ENCODE peak calls at places on chromosome 2, in four cellular contexts. S is uterus, J is prostate gland, L is transverse colon. H is an unnamed sample.
A peak's percentile ranks its signal among the peaks of the same experiment; 100 is the strongest.

GRCh38 chr2:111669928-111670695 is 213.9 kb downstream of the ANAPC1 start:
- DNase-seq in J (no peak), S (no peak), L (no peak), H (no peak)

GRCh38 chr2:176637497-176638166 is 368.4 kb downstream of the MTX2 start:
- DNase-seq in L (peak; percentile 34), S (peak; percentile 79), J (no peak), H (peak; percentile 65)

GRCh38 chr2:8285081-8285480 is 396.8 kb upstream of the ID2 start:
- DNase-seq in J (no peak), L (no peak), S (no peak), H (no peak)

GRCh38 chr2:60515751-60516226 is 37.7 kb downstream of the BCL11A start:
- DNase-seq in S (no peak), L (no peak), J (no peak), H (no peak)

GRCh38 chr2:188474316-188474715 is 182.6 kb downstream of the GULP1 start:
- DNase-seq in J (no peak), S (no peak), L (no peak), H (no peak)

GRCh38 chr2:10439185-10439879 is 8.8 kb downstream of the ODC1 start:
- DNase-seq in S (no peak), L (no peak), J (no peak), H (no peak)

GRCh38 chr2:43131051-43131889 is 95.1 kb downstream of the ZFP36L2 start:
- DNase-seq in L (peak; percentile 93), J (peak; percentile 76), S (peak; percentile 72), H (peak; percentile 95)

GRCh38 chr2:113342650-113343049 is 63.9 kb upstream of the PAX8 start:
- DNase-seq in J (no peak), S (no peak), L (no peak), H (no peak)

GRCh38 chr2:241858206-241859016 is at the start of gene PDCD1:
- DNase-seq in S (peak; percentile 54), J (no peak), L (peak; percentile 47), H (no peak)

GRCh38 chr2:202114798-202115197 is 41.7 kb downstream of the KIAA2012 start:
- DNase-seq in S (no peak), L (no peak), J (no peak), H (no peak)

GRCh38 chr2:182506606-182507005 is 79.8 kb upstream of the PDE1A start:
- DNase-seq in J (no peak), L (no peak), S (no peak), H (no peak)

GRCh38 chr2:160719116-160719515 is 225.5 kb upstream of the RBMS1 start:
- DNase-seq in S (no peak), J (no peak), L (no peak), H (peak; percentile 18)

GRCh38 chr2:188291617-188292445 is at the start of gene GULP1:
- DNase-seq in J (peak; percentile 70), S (peak; percentile 79), L (peak; percentile 76), H (peak; percentile 31)

GRCh38 chr2:10535703-10536102 is 87.6 kb upstream of the ODC1 start:
- DNase-seq in J (no peak), S (no peak), L (no peak), H (no peak)

GRCh38 chr2:120319135-120319534 is 26.8 kb upstream of the INHBB start:
- DNase-seq in S (no peak), L (no peak), J (no peak), H (no peak)

GRCh38 chr2:28439763-28440162 is 47.1 kb downstream of the FOSL2 start:
- DNase-seq in L (no peak), S (no peak), J (no peak), H (no peak)

GRCh38 chr2:143354050-143354449 is 224.8 kb downstream of the ARHGAP15 start:
- DNase-seq in J (no peak), L (no peak), S (no peak), H (no peak)

GRCh38 chr2:49973917-49974368 is 819.6 kb upstream of the FSHR start:
- DNase-seq in J (peak; percentile 37), S (peak; percentile 17), L (peak; percentile 23), H (peak; percentile 23)

GRCh38 chr2:126781806-126782205 is 116.9 kb upstream of the TEX51 start:
- DNase-seq in S (no peak), L (no peak), J (no peak), H (no peak)

GRCh38 chr2:239827511-239827865 is 197.7 kb downstream of the NDUFA10 start:
- DNase-seq in L (no peak), J (no peak), S (peak; percentile 6), H (no peak)

GRCh38 chr2:1795261-1795828 is 51.0 kb upstream of the PXDN start:
- DNase-seq in L (no peak), J (no peak), S (no peak), H (no peak)

GRCh38 chr2:44616616-44617266 is 255.0 kb downstream of the CAMKMT start:
- DNase-seq in L (no peak), S (no peak), J (no peak), H (no peak)

GRCh38 chr2:51995293-51995692 is 963.4 kb upstream of the NRXN1 start:
- DNase-seq in S (no peak), L (no peak), J (no peak), H (no peak)

GRCh38 chr2:219429958-219430586 is 4.6 kb upstream of the SPEG start:
- DNase-seq in J (no peak), L (no peak), S (no peak), H (no peak)

GRCh38 chr2:234661146-234661545 is 164.3 kb upstream of the ARL4C start:
- DNase-seq in L (no peak), S (no peak), J (no peak), H (no peak)

GRCh38 chr2:36358317-36358659 is 2.7 kb downstream of the CRIM1 start:
- DNase-seq in L (no peak), S (no peak), J (no peak), H (no peak)

GRCh38 chr2:236250286-236250685 is 13.9 kb downstream of the ASB18 start:
- DNase-seq in S (no peak), L (no peak), J (no peak), H (no peak)

GRCh38 chr2:127153691-127154158 is 46.8 kb upstream of the BIN1 start:
- DNase-seq in J (no peak), L (no peak), S (peak; percentile 74), H (peak; percentile 92)

DNA sequence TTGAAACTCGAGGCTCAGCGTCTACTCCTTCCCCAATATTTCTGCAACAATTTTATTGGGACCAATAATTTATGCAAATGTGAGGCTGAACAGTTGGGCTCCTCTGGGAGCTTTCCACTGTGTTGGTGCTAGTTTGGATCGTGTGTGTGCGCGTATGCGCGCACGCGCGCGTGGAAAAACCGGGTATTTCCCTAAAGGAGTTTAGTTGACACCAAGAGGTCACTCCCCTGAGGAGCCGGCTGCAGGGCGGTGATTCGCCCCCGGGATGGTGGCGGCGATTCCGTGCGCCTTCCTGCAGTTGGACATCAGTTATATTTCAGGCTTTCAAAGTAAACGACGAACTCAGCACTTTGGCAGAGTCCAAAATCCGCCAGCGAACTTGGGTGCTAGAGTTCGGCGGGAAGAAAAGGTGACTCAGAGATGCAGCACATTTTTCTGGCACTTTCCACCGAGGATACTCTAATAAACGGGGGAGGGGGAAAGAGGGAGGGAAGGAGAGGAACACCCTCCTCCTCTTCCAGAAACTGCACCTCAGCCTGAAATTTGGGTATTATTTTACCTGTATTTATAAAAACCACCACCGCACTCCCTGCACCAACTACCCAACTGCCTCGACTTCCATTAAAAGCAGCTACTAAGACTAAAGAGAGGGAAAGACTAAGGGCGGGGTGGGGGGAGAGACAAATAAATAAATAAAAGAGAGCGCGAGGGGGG is 186.6 kb upstream of the FANCL start:
- DNase-seq in J (no peak), S (peak; percentile 29), L (no peak), H (no peak)
- TF ChIP-seq POLR2A in J (no peak), S (no peak), L (no peak), H (no peak)

DNA sequence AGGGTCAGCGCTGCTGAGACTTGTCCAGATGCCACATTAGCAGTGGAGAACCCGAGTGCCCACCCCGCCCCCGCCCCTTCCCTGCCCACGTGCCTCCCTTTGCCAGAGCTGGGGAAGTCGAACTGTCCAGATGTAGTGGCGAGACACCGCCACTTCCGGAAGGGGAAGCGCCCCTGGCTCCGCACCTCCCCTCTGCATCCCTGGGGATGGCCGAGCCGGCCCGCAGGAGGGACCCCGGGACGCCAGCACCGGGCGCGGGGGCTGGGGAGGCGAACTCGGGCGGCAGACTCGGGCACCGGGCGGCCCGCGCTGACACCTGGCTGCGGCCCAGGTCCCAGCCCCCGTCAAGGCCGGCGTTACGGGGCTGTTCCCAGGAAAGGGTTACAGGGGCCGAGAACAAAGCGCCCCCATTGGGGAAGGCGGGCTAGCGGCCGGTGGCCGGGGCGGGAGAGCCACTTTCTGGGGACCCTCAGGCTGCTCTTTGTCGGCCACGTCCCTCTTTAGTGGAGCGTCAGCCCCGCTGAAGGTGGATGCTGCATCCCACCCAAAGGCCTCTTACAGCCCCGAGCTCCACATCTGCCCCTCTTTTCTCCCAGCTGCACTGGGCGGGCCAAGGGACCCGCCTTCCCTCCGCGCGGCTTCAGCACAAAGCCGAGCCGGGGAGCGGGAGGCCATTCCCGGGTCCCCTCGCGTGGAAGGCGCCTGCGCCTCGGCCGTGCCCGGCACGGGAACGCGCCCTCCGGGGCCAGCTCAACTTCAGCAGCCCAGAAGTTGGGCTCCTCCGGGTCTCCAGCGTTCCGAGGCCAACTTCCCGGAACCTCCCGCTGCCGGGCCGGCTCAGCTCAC is 1.4 kb downstream of the SDC1 start:
- DNase-seq in S (no peak), J (no peak), L (no peak), H (peak; percentile 75)
- TF ChIP-seq POLR2A in S (no peak), J (peak; percentile 62), L (peak; percentile 10), H (peak; percentile 48)

GRCh38 chr2:171160630-171161424 is at the start of gene TLK1:
- DNase-seq in J (peak; percentile 74), L (peak; percentile 83), S (peak; percentile 64), H (peak; percentile 78)
- TF ChIP-seq POLR2A in J (peak; percentile 43), L (peak; percentile 3), S (peak; percentile 67), H (peak; percentile 40)

DNA sequence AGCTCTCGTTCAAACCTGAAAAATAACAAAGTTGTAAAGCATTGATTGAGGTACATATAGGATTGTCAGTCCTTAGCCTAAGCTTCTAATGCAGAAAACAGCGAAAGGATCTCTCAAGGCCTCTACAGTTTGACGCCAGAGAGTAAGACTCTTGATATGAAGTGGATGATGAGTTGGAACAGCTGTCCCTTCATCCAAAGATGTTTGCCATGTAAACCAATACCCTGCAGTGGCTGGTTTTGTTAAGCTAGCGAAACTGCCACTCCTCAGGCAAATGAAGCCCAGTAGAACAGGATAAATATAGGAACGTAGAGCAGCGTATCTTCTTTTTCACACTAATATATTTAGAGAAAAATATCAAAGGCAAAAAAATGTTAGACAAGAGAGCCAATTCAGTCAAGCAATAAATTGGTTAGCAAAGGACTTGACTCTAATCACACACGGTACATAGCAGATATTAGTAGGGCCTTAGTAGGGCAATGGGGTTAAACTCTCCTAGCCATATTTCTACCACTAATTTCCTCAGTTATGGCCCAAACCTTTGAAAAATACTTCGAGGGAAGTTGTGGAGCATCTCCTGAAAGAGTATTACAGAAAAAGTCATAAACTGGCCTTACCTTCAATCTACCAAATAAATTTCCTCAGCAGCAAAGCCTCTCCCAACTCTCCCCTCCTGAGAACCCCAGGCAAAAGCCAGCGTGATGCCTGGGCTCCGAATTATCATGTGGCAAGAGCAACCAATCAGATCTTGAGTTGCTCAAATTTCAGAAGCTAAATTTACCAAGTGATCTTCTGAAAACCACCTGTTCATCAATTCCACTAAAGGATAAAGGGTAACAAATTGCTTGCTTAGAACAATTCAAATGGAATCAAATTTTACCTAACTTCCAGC is at the start of gene NEB:
- DNase-seq in L (no peak), S (no peak), J (no peak), H (no peak)
- TF ChIP-seq POLR2A in L (no peak), S (no peak), J (no peak), H (no peak)

H was measured in H54.